ENCODE peak calls at places on chromosomes 1 and 21, in nine cellular contexts. One of them, this sample, is unnamed.

GRCh38 chr1:63112155-63112914 is 210.0 kb upstream of the FOXD3 start:
- DNase-seq in astrocyte of the cerebellum: peak; percentile 95
- DNase-seq in B cell: no peak
- DNase-seq in endodermal cell: no peak
- DNase-seq in C1 segment of cervical spinal cord: no peak
- DNase-seq in NCI-H1092 treated with DMSO at 0.1 percent for 48 hours: no peak
- DNase-seq in cortex of kidney: no peak
- DNase-seq in H4: peak; percentile 86
- DNase-seq in activated gamma-delta T cell treated with Interleukin-2 at 50 U/mL for 16 hours: no peak
- DNase-seq in this sample: no peak

GRCh38 chr1:151485685-151486255 is 25.4 kb upstream of the CGN start:
- DNase-seq in astrocyte of the cerebellum: no peak
- DNase-seq in B cell: no peak
- DNase-seq in endodermal cell: peak; percentile 79
- DNase-seq in C1 segment of cervical spinal cord: no peak
- DNase-seq in NCI-H1092 treated with DMSO at 0.1 percent for 48 hours: no peak
- DNase-seq in cortex of kidney: no peak
- DNase-seq in H4: no peak
- DNase-seq in activated gamma-delta T cell treated with Interleukin-2 at 50 U/mL for 16 hours: no peak
- DNase-seq in this sample: no peak

GRCh38 chr1:29708818-29709710 is 472.7 kb downstream of the PTPRU start:
- DNase-seq in astrocyte of the cerebellum: peak; percentile 67
- DNase-seq in B cell: no peak
- DNase-seq in endodermal cell: no peak
- DNase-seq in C1 segment of cervical spinal cord: no peak
- DNase-seq in NCI-H1092 treated with DMSO at 0.1 percent for 48 hours: peak; percentile 90
- DNase-seq in cortex of kidney: no peak
- DNase-seq in H4: peak; percentile 89
- DNase-seq in activated gamma-delta T cell treated with Interleukin-2 at 50 U/mL for 16 hours: no peak
- DNase-seq in this sample: no peak

GRCh38 chr1:7222616-7223015 is 437.4 kb downstream of the CAMTA1 start:
- DNase-seq in astrocyte of the cerebellum: no peak
- DNase-seq in B cell: no peak
- DNase-seq in endodermal cell: no peak
- DNase-seq in C1 segment of cervical spinal cord: no peak
- DNase-seq in NCI-H1092 treated with DMSO at 0.1 percent for 48 hours: no peak
- DNase-seq in cortex of kidney: no peak
- DNase-seq in H4: no peak
- DNase-seq in activated gamma-delta T cell treated with Interleukin-2 at 50 U/mL for 16 hours: no peak
- DNase-seq in this sample: no peak

GRCh38 chr1:206816390-206817287 is 44.3 kb upstream of the IL10 start:
- DNase-seq in astrocyte of the cerebellum: no peak
- DNase-seq in B cell: no peak
- DNase-seq in endodermal cell: no peak
- DNase-seq in C1 segment of cervical spinal cord: no peak
- DNase-seq in NCI-H1092 treated with DMSO at 0.1 percent for 48 hours: no peak
- DNase-seq in cortex of kidney: no peak
- DNase-seq in H4: no peak
- DNase-seq in activated gamma-delta T cell treated with Interleukin-2 at 50 U/mL for 16 hours: no peak
- DNase-seq in this sample: no peak

GRCh38 chr1:198575715-198576641 is 35.5 kb upstream of the ATP6V1G3 start:
- DNase-seq in astrocyte of the cerebellum: no peak
- DNase-seq in B cell: peak; percentile 54
- DNase-seq in endodermal cell: no peak
- DNase-seq in C1 segment of cervical spinal cord: no peak
- DNase-seq in NCI-H1092 treated with DMSO at 0.1 percent for 48 hours: no peak
- DNase-seq in cortex of kidney: no peak
- DNase-seq in H4: no peak
- DNase-seq in activated gamma-delta T cell treated with Interleukin-2 at 50 U/mL for 16 hours: no peak
- DNase-seq in this sample: no peak

GRCh38 chr1:152626688-152627087 is 3.8 kb upstream of the LCE3A start:
- DNase-seq in astrocyte of the cerebellum: no peak
- DNase-seq in B cell: no peak
- DNase-seq in endodermal cell: no peak
- DNase-seq in C1 segment of cervical spinal cord: no peak
- DNase-seq in NCI-H1092 treated with DMSO at 0.1 percent for 48 hours: no peak
- DNase-seq in cortex of kidney: no peak
- DNase-seq in H4: peak; percentile 0
- DNase-seq in activated gamma-delta T cell treated with Interleukin-2 at 50 U/mL for 16 hours: no peak
- DNase-seq in this sample: no peak

GRCh38 chr1:109132980-109133379 is 19.1 kb downstream of the ELAPOR1 start:
- DNase-seq in astrocyte of the cerebellum: no peak
- DNase-seq in B cell: no peak
- DNase-seq in endodermal cell: no peak
- DNase-seq in C1 segment of cervical spinal cord: no peak
- DNase-seq in NCI-H1092 treated with DMSO at 0.1 percent for 48 hours: no peak
- DNase-seq in cortex of kidney: no peak
- DNase-seq in H4: no peak
- DNase-seq in activated gamma-delta T cell treated with Interleukin-2 at 50 U/mL for 16 hours: no peak
- DNase-seq in this sample: no peak

GRCh38 chr1:110187139-110187890 is 22.8 kb upstream of the KCNC4 start:
- DNase-seq in astrocyte of the cerebellum: no peak
- DNase-seq in B cell: no peak
- DNase-seq in endodermal cell: no peak
- DNase-seq in C1 segment of cervical spinal cord: no peak
- DNase-seq in NCI-H1092 treated with DMSO at 0.1 percent for 48 hours: no peak
- DNase-seq in cortex of kidney: no peak
- DNase-seq in H4: no peak
- DNase-seq in activated gamma-delta T cell treated with Interleukin-2 at 50 U/mL for 16 hours: no peak
- DNase-seq in this sample: no peak

GRCh38 chr21:43840259-43840658 is 24.8 kb upstream of the AGPAT3 start:
- DNase-seq in astrocyte of the cerebellum: no peak
- DNase-seq in B cell: no peak
- DNase-seq in endodermal cell: no peak
- DNase-seq in C1 segment of cervical spinal cord: no peak
- DNase-seq in NCI-H1092 treated with DMSO at 0.1 percent for 48 hours: no peak
- DNase-seq in cortex of kidney: no peak
- DNase-seq in H4: no peak
- DNase-seq in activated gamma-delta T cell treated with Interleukin-2 at 50 U/mL for 16 hours: no peak
- DNase-seq in this sample: no peak

GRCh38 chr1:24526940-24527542 is 24.4 kb downstream of the RCAN3 start:
- DNase-seq in astrocyte of the cerebellum: no peak
- DNase-seq in B cell: no peak
- DNase-seq in endodermal cell: no peak
- DNase-seq in C1 segment of cervical spinal cord: no peak
- DNase-seq in NCI-H1092 treated with DMSO at 0.1 percent for 48 hours: peak; percentile 31
- DNase-seq in cortex of kidney: no peak
- DNase-seq in H4: no peak
- DNase-seq in activated gamma-delta T cell treated with Interleukin-2 at 50 U/mL for 16 hours: peak; percentile 40
- DNase-seq in this sample: peak; percentile 57

GRCh38 chr1:39205102-39205780 is 746 bp downstream of the MACF1 start:
- DNase-seq in astrocyte of the cerebellum: no peak
- DNase-seq in B cell: no peak
- DNase-seq in endodermal cell: no peak
- DNase-seq in C1 segment of cervical spinal cord: peak; percentile 58
- DNase-seq in NCI-H1092 treated with DMSO at 0.1 percent for 48 hours: no peak
- DNase-seq in cortex of kidney: no peak
- DNase-seq in H4: peak; percentile 64
- DNase-seq in activated gamma-delta T cell treated with Interleukin-2 at 50 U/mL for 16 hours: peak; percentile 54
- DNase-seq in this sample: peak; percentile 60

GRCh38 chr1:160877221-160877620 is 7.8 kb downstream of the ITLN1 start:
- DNase-seq in astrocyte of the cerebellum: no peak
- DNase-seq in B cell: no peak
- DNase-seq in endodermal cell: no peak
- DNase-seq in C1 segment of cervical spinal cord: no peak
- DNase-seq in NCI-H1092 treated with DMSO at 0.1 percent for 48 hours: no peak
- DNase-seq in cortex of kidney: no peak
- DNase-seq in H4: no peak
- DNase-seq in activated gamma-delta T cell treated with Interleukin-2 at 50 U/mL for 16 hours: no peak
- DNase-seq in this sample: no peak

GRCh38 chr1:6613361-6614018 is at the start of gene PHF13:
- DNase-seq in astrocyte of the cerebellum: peak; percentile 98
- DNase-seq in B cell: peak; percentile 100
- DNase-seq in endodermal cell: peak; percentile 100
- DNase-seq in C1 segment of cervical spinal cord: peak; percentile 99
- DNase-seq in NCI-H1092 treated with DMSO at 0.1 percent for 48 hours: peak; percentile 100
- DNase-seq in cortex of kidney: peak; percentile 91
- DNase-seq in H4: peak; percentile 92
- DNase-seq in activated gamma-delta T cell treated with Interleukin-2 at 50 U/mL for 16 hours: peak; percentile 99
- DNase-seq in this sample: peak; percentile 99

GRCh38 chr1:33338495-33339211 is 17.8 kb upstream of the A3GALT2 start:
- DNase-seq in astrocyte of the cerebellum: peak; percentile 42
- DNase-seq in B cell: no peak
- DNase-seq in endodermal cell: peak; percentile 88
- DNase-seq in C1 segment of cervical spinal cord: peak; percentile 50
- DNase-seq in NCI-H1092 treated with DMSO at 0.1 percent for 48 hours: no peak
- DNase-seq in cortex of kidney: no peak
- DNase-seq in H4: no peak
- DNase-seq in activated gamma-delta T cell treated with Interleukin-2 at 50 U/mL for 16 hours: no peak
- DNase-seq in this sample: no peak

GRCh38 chr1:183962903-183963302 is 74.6 kb downstream of the COLGALT2 start:
- DNase-seq in astrocyte of the cerebellum: no peak
- DNase-seq in B cell: no peak
- DNase-seq in endodermal cell: no peak
- DNase-seq in C1 segment of cervical spinal cord: no peak
- DNase-seq in NCI-H1092 treated with DMSO at 0.1 percent for 48 hours: no peak
- DNase-seq in cortex of kidney: no peak
- DNase-seq in H4: no peak
- DNase-seq in activated gamma-delta T cell treated with Interleukin-2 at 50 U/mL for 16 hours: no peak
- DNase-seq in this sample: no peak

GRCh38 chr21:31482460-31482859 is 138.4 kb upstream of the TIAM1 start:
- DNase-seq in astrocyte of the cerebellum: no peak
- DNase-seq in B cell: no peak
- DNase-seq in endodermal cell: no peak
- DNase-seq in C1 segment of cervical spinal cord: no peak
- DNase-seq in NCI-H1092 treated with DMSO at 0.1 percent for 48 hours: no peak
- DNase-seq in cortex of kidney: no peak
- DNase-seq in H4: no peak
- DNase-seq in activated gamma-delta T cell treated with Interleukin-2 at 50 U/mL for 16 hours: no peak
- DNase-seq in this sample: no peak

GRCh38 chr1:181737056-181737455 is 253.7 kb downstream of the CACNA1E start:
- DNase-seq in astrocyte of the cerebellum: no peak
- DNase-seq in B cell: no peak
- DNase-seq in endodermal cell: peak; percentile 63
- DNase-seq in C1 segment of cervical spinal cord: no peak
- DNase-seq in NCI-H1092 treated with DMSO at 0.1 percent for 48 hours: peak; percentile 10
- DNase-seq in cortex of kidney: no peak
- DNase-seq in H4: no peak
- DNase-seq in activated gamma-delta T cell treated with Interleukin-2 at 50 U/mL for 16 hours: no peak
- DNase-seq in this sample: no peak

GRCh38 chr1:116334868-116335649 is 38.0 kb upstream of the ATP1A1 start:
- DNase-seq in astrocyte of the cerebellum: no peak
- DNase-seq in B cell: no peak
- DNase-seq in endodermal cell: peak; percentile 66
- DNase-seq in C1 segment of cervical spinal cord: no peak
- DNase-seq in NCI-H1092 treated with DMSO at 0.1 percent for 48 hours: no peak
- DNase-seq in cortex of kidney: no peak
- DNase-seq in H4: no peak
- DNase-seq in activated gamma-delta T cell treated with Interleukin-2 at 50 U/mL for 16 hours: no peak
- DNase-seq in this sample: no peak

GRCh38 chr1:73205294-73205973 is 923.1 kb upstream of the NEGR1 start:
- DNase-seq in astrocyte of the cerebellum: no peak
- DNase-seq in B cell: no peak
- DNase-seq in endodermal cell: peak; percentile 73
- DNase-seq in C1 segment of cervical spinal cord: no peak
- DNase-seq in NCI-H1092 treated with DMSO at 0.1 percent for 48 hours: no peak
- DNase-seq in cortex of kidney: no peak
- DNase-seq in H4: no peak
- DNase-seq in activated gamma-delta T cell treated with Interleukin-2 at 50 U/mL for 16 hours: no peak
- DNase-seq in this sample: no peak

GRCh38 chr1:119713039-119713537 is 1.4 kb downstream of the PHGDH start:
- DNase-seq in astrocyte of the cerebellum: no peak
- DNase-seq in B cell: no peak
- DNase-seq in endodermal cell: peak; percentile 70
- DNase-seq in C1 segment of cervical spinal cord: peak; percentile 72
- DNase-seq in NCI-H1092 treated with DMSO at 0.1 percent for 48 hours: peak; percentile 62
- DNase-seq in cortex of kidney: no peak
- DNase-seq in H4: no peak
- DNase-seq in activated gamma-delta T cell treated with Interleukin-2 at 50 U/mL for 16 hours: no peak
- DNase-seq in this sample: no peak